ENCODE peak calls at places on chromosomes 12 and 14, in nine cellular contexts. One of them, this sample, is unnamed.

GRCh38 chr14:92122351-92122677 is 545 bp downstream of the CPSF2 start:
- DNase-seq in endodermal cell: no peak
- DNase-seq in foreskin fibroblast: peak; percentile 43
- DNase-seq in HFF-Myc: no peak
- DNase-seq in sigmoid colon: no peak
- DNase-seq in fibroblast of lung: peak; percentile 33
- DNase-seq in mucosa of descending colon: no peak
- DNase-seq in tibial artery: no peak
- DNase-seq in HL-60: no peak
- DNase-seq in this sample: peak; percentile 28

GRCh38 chr14:51540364-51540763 is 111.3 kb upstream of the FRMD6 start:
- DNase-seq in fibroblast of lung: peak; percentile 42
- DNase-seq in tibial artery: no peak
- DNase-seq in endodermal cell: no peak
- DNase-seq in sigmoid colon: no peak
- DNase-seq in HFF-Myc: no peak
- DNase-seq in foreskin fibroblast: peak; percentile 56
- DNase-seq in HL-60: no peak
- DNase-seq in mucosa of descending colon: no peak
- DNase-seq in this sample: peak; percentile 31

GRCh38 chr12:62802321-62802720 is 132.6 kb downstream of the PPM1H start:
- DNase-seq in endodermal cell: no peak
- DNase-seq in sigmoid colon: no peak
- DNase-seq in fibroblast of lung: no peak
- DNase-seq in HL-60: no peak
- DNase-seq in foreskin fibroblast: no peak
- DNase-seq in HFF-Myc: no peak
- DNase-seq in mucosa of descending colon: no peak
- DNase-seq in tibial artery: no peak
- DNase-seq in this sample: no peak

GRCh38 chr14:100392266-100392850 is 69.2 kb downstream of the SLC25A47 start:
- DNase-seq in HFF-Myc: no peak
- DNase-seq in HL-60: no peak
- DNase-seq in sigmoid colon: no peak
- DNase-seq in tibial artery: no peak
- DNase-seq in endodermal cell: no peak
- DNase-seq in fibroblast of lung: no peak
- DNase-seq in foreskin fibroblast: peak; percentile 70
- DNase-seq in mucosa of descending colon: no peak
- DNase-seq in this sample: peak; percentile 33

GRCh38 chr12:132141976-132142678 is 2.0 kb downstream of the DDX51 start:
- DNase-seq in tibial artery: no peak
- DNase-seq in sigmoid colon: no peak
- DNase-seq in HL-60: no peak
- DNase-seq in endodermal cell: no peak
- DNase-seq in mucosa of descending colon: peak; percentile 48
- DNase-seq in foreskin fibroblast: no peak
- DNase-seq in HFF-Myc: no peak
- DNase-seq in fibroblast of lung: no peak
- DNase-seq in this sample: no peak

GRCh38 chr12:59005195-59005961 is 85.1 kb upstream of the LRIG3 start:
- DNase-seq in sigmoid colon: no peak
- DNase-seq in tibial artery: no peak
- DNase-seq in fibroblast of lung: peak; percentile 8
- DNase-seq in endodermal cell: no peak
- DNase-seq in mucosa of descending colon: no peak
- DNase-seq in HFF-Myc: peak; percentile 72
- DNase-seq in foreskin fibroblast: peak; percentile 88
- DNase-seq in HL-60: no peak
- DNase-seq in this sample: peak; percentile 4

GRCh38 chr12:31105668-31106067 is 32.0 kb downstream of the DDX11 start:
- DNase-seq in fibroblast of lung: no peak
- DNase-seq in endodermal cell: peak; percentile 46
- DNase-seq in foreskin fibroblast: no peak
- DNase-seq in tibial artery: no peak
- DNase-seq in sigmoid colon: no peak
- DNase-seq in HFF-Myc: no peak
- DNase-seq in HL-60: no peak
- DNase-seq in mucosa of descending colon: no peak
- DNase-seq in this sample: no peak

GRCh38 chr14:82999802-83000201 is 1466.1 kb upstream of the SEL1L start:
- DNase-seq in foreskin fibroblast: peak; percentile 56
- DNase-seq in tibial artery: no peak
- DNase-seq in fibroblast of lung: no peak
- DNase-seq in mucosa of descending colon: no peak
- DNase-seq in endodermal cell: peak; percentile 58
- DNase-seq in HFF-Myc: no peak
- DNase-seq in sigmoid colon: no peak
- DNase-seq in HL-60: peak; percentile 3
- DNase-seq in this sample: no peak

GRCh38 chr12:121170581-121171260 is 38.0 kb downstream of the P2RX7 start:
- DNase-seq in endodermal cell: no peak
- DNase-seq in HL-60: no peak
- DNase-seq in sigmoid colon: no peak
- DNase-seq in HFF-Myc: no peak
- DNase-seq in mucosa of descending colon: no peak
- DNase-seq in fibroblast of lung: peak; percentile 77
- DNase-seq in tibial artery: no peak
- DNase-seq in foreskin fibroblast: peak; percentile 8
- DNase-seq in this sample: no peak

GRCh38 chr14:101233861-101234587 is 327.3 kb upstream of the DIO3 start:
- DNase-seq in HFF-Myc: no peak
- DNase-seq in foreskin fibroblast: no peak
- DNase-seq in mucosa of descending colon: no peak
- DNase-seq in endodermal cell: peak; percentile 31
- DNase-seq in sigmoid colon: peak; percentile 63
- DNase-seq in tibial artery: no peak
- DNase-seq in HL-60: no peak
- DNase-seq in fibroblast of lung: no peak
- DNase-seq in this sample: no peak

GRCh38 chr12:74791365-74791764 is 253.7 kb downstream of the ATXN7L3B start:
- DNase-seq in mucosa of descending colon: no peak
- DNase-seq in endodermal cell: peak; percentile 53
- DNase-seq in sigmoid colon: no peak
- DNase-seq in fibroblast of lung: peak; percentile 27
- DNase-seq in foreskin fibroblast: no peak
- DNase-seq in HL-60: no peak
- DNase-seq in tibial artery: no peak
- DNase-seq in HFF-Myc: no peak
- DNase-seq in this sample: no peak

GRCh38 chr14:99188721-99189120 is 83.3 kb downstream of the BCL11B start:
- DNase-seq in HFF-Myc: no peak
- DNase-seq in endodermal cell: peak; percentile 85
- DNase-seq in tibial artery: no peak
- DNase-seq in fibroblast of lung: no peak
- DNase-seq in HL-60: no peak
- DNase-seq in sigmoid colon: no peak
- DNase-seq in foreskin fibroblast: no peak
- DNase-seq in mucosa of descending colon: no peak
- DNase-seq in this sample: no peak

GRCh38 chr14:66508846-66509621 is 1.1 kb downstream of the GPHN start:
- DNase-seq in tibial artery: peak; percentile 27
- DNase-seq in mucosa of descending colon: peak; percentile 73
- DNase-seq in endodermal cell: peak; percentile 69
- DNase-seq in HL-60: no peak
- DNase-seq in fibroblast of lung: peak; percentile 29
- DNase-seq in HFF-Myc: no peak
- DNase-seq in foreskin fibroblast: peak; percentile 58
- DNase-seq in sigmoid colon: peak; percentile 68
- DNase-seq in this sample: peak; percentile 25

GRCh38 chr12:90611891-90612290 is 343.1 kb downstream of the CCER1 start:
- DNase-seq in mucosa of descending colon: no peak
- DNase-seq in fibroblast of lung: no peak
- DNase-seq in tibial artery: no peak
- DNase-seq in endodermal cell: no peak
- DNase-seq in sigmoid colon: no peak
- DNase-seq in HL-60: no peak
- DNase-seq in HFF-Myc: no peak
- DNase-seq in foreskin fibroblast: no peak
- DNase-seq in this sample: no peak

GRCh38 chr12:22054155-22054554 is 8.1 kb downstream of the CMAS start:
- DNase-seq in foreskin fibroblast: no peak
- DNase-seq in tibial artery: no peak
- DNase-seq in endodermal cell: no peak
- DNase-seq in HL-60: no peak
- DNase-seq in fibroblast of lung: no peak
- DNase-seq in HFF-Myc: no peak
- DNase-seq in mucosa of descending colon: no peak
- DNase-seq in sigmoid colon: no peak
- DNase-seq in this sample: no peak

GRCh38 chr14:31386271-31386670 is 34.1 kb downstream of the HEATR5A start:
- DNase-seq in HL-60: no peak
- DNase-seq in mucosa of descending colon: no peak
- DNase-seq in fibroblast of lung: no peak
- DNase-seq in foreskin fibroblast: no peak
- DNase-seq in sigmoid colon: no peak
- DNase-seq in tibial artery: no peak
- DNase-seq in HFF-Myc: no peak
- DNase-seq in endodermal cell: no peak
- DNase-seq in this sample: no peak

GRCh38 chr14:31387091-31387490 is 33.3 kb downstream of the HEATR5A start:
- DNase-seq in HL-60: no peak
- DNase-seq in tibial artery: no peak
- DNase-seq in foreskin fibroblast: no peak
- DNase-seq in endodermal cell: no peak
- DNase-seq in sigmoid colon: no peak
- DNase-seq in mucosa of descending colon: no peak
- DNase-seq in HFF-Myc: no peak
- DNase-seq in fibroblast of lung: no peak
- DNase-seq in this sample: no peak

GRCh38 chr14:31391473-31391872 is 28.9 kb downstream of the HEATR5A start:
- DNase-seq in HFF-Myc: no peak
- DNase-seq in foreskin fibroblast: no peak
- DNase-seq in fibroblast of lung: no peak
- DNase-seq in mucosa of descending colon: no peak
- DNase-seq in sigmoid colon: no peak
- DNase-seq in endodermal cell: no peak
- DNase-seq in tibial artery: no peak
- DNase-seq in HL-60: no peak
- DNase-seq in this sample: no peak

GRCh38 chr14:31389947-31390346 is 30.4 kb downstream of the HEATR5A start:
- DNase-seq in fibroblast of lung: no peak
- DNase-seq in HL-60: no peak
- DNase-seq in HFF-Myc: no peak
- DNase-seq in endodermal cell: no peak
- DNase-seq in mucosa of descending colon: no peak
- DNase-seq in tibial artery: no peak
- DNase-seq in sigmoid colon: no peak
- DNase-seq in foreskin fibroblast: no peak
- DNase-seq in this sample: no peak

GRCh38 chr14:31388687-31389413 is 31.5 kb downstream of the HEATR5A start:
- DNase-seq in mucosa of descending colon: no peak
- DNase-seq in HL-60: no peak
- DNase-seq in tibial artery: no peak
- DNase-seq in HFF-Myc: no peak
- DNase-seq in endodermal cell: no peak
- DNase-seq in fibroblast of lung: no peak
- DNase-seq in foreskin fibroblast: no peak
- DNase-seq in sigmoid colon: no peak
- DNase-seq in this sample: peak; percentile 93
- TF ChIP-seq CTCF in mucosa of descending colon: no peak
- TF ChIP-seq CTCF in HL-60: no peak
- TF ChIP-seq CTCF in tibial artery: no peak
- TF ChIP-seq CTCF in HFF-Myc: no peak
- TF ChIP-seq CTCF in endodermal cell: no peak
- TF ChIP-seq CTCF in fibroblast of lung: no peak
- TF ChIP-seq CTCF in foreskin fibroblast: no peak
- TF ChIP-seq CTCF in sigmoid colon: no peak
- TF ChIP-seq CTCF in this sample: no peak

DNA sequence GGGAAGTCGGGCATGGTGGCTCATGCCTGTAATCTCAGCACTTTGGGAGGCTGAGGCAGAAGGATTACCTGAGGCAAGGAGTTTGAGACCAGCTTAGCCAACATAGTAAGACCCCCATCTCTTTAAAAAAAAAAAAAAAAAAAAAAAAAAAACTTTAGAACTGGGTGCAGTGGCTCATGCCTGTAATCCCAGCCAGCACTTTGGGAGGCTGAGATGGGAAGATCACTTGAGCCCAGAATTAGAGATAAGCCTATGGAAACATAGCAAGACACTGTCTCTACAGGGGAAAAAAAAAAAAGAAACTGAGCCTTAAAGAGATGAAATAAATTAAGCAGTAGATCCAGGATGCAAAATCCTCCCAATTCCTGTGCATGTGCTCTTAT is 1.7 kb upstream of the PA2G4 start:
- DNase-seq in fibroblast of lung: no peak
- DNase-seq in sigmoid colon: no peak
- DNase-seq in HFF-Myc: no peak
- DNase-seq in tibial artery: no peak
- DNase-seq in mucosa of descending colon: no peak
- DNase-seq in endodermal cell: no peak
- DNase-seq in foreskin fibroblast: no peak
- DNase-seq in HL-60: no peak
- DNase-seq in this sample: no peak
- H3K4me3 ChIP-seq in fibroblast of lung: no peak overlapping the region
- H3K4me3 ChIP-seq in sigmoid colon: no peak overlapping the region
- H3K4me3 ChIP-seq in HFF-Myc: no peak overlapping the region
- H3K4me3 ChIP-seq in tibial artery: no peak overlapping the region
- H3K4me3 ChIP-seq in mucosa of descending colon: no peak overlapping the region
- H3K4me3 ChIP-seq in endodermal cell: no peak overlapping the region
- H3K4me3 ChIP-seq in foreskin fibroblast: no peak overlapping the region
- H3K4me3 ChIP-seq in HL-60: no peak overlapping the region
- H3K4me3 ChIP-seq in this sample: no peak overlapping the region

DNA sequence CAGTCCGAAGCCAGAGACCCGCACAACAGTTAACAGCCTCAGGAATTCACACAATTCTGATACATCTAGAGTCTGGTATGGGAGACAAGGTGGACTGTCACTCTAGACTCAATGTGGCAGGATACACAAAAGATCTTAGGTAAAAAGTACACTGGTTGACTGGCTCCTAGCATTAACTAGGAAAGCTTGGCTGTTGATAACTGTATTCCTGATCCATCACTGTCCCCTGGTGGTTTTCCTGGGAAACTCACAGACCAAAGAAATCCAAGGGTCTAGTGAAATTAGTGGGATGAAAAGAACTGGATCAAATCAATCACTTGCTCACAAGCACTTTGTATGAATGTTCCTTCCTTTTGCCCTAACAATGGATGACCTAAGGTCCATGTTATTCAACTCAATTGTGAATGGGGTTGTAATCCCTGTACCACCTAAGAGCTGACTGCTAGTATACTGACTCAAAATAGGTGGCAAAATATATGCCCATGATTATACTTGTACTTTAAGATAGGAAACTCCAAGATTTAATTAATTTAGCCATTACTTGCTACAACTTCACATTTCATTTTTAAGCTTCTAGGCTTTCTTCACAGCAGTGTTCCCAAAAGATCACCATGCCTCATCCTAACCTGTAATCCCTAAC is 14.0 kb downstream of the NPC2 start:
- DNase-seq in endodermal cell: peak; percentile 76
- DNase-seq in HL-60: no peak
- DNase-seq in fibroblast of lung: no peak
- DNase-seq in tibial artery: no peak
- DNase-seq in foreskin fibroblast: peak; percentile 55
- DNase-seq in sigmoid colon: no peak
- DNase-seq in HFF-Myc: no peak
- DNase-seq in mucosa of descending colon: no peak
- DNase-seq in this sample: peak; percentile 54
- TF ChIP-seq CTCF in endodermal cell: peak; percentile 97
- TF ChIP-seq CTCF in HL-60: no peak
- TF ChIP-seq CTCF in fibroblast of lung: peak; percentile 71
- TF ChIP-seq CTCF in tibial artery: peak; percentile 59
- TF ChIP-seq CTCF in foreskin fibroblast: peak; percentile 78
- TF ChIP-seq CTCF in sigmoid colon: no peak
- TF ChIP-seq CTCF in HFF-Myc: peak; percentile 84
- TF ChIP-seq CTCF in mucosa of descending colon: no peak
- TF ChIP-seq CTCF in this sample: peak; percentile 76

GRCh38 chr14:78090820-78091219 is 79.4 kb upstream of the NRXN3 start:
- DNase-seq in tibial artery: no peak
- DNase-seq in mucosa of descending colon: no peak
- DNase-seq in HFF-Myc: no peak
- DNase-seq in sigmoid colon: no peak
- DNase-seq in HL-60: no peak
- DNase-seq in foreskin fibroblast: no peak
- DNase-seq in fibroblast of lung: no peak
- DNase-seq in endodermal cell: peak; percentile 12
- DNase-seq in this sample: no peak
- H3K4me3 ChIP-seq in tibial artery: no peak overlapping the region
- H3K4me3 ChIP-seq in mucosa of descending colon: no peak overlapping the region
- H3K4me3 ChIP-seq in HFF-Myc: no peak overlapping the region
- H3K4me3 ChIP-seq in sigmoid colon: no peak overlapping the region
- H3K4me3 ChIP-seq in HL-60: no peak overlapping the region
- H3K4me3 ChIP-seq in foreskin fibroblast: no peak overlapping the region
- H3K4me3 ChIP-seq in fibroblast of lung: no peak overlapping the region
- H3K4me3 ChIP-seq in endodermal cell: no peak overlapping the region
- H3K4me3 ChIP-seq in this sample: no peak overlapping the region